ENCODE peak calls at places on chromosomes 2 and 18, in ten cellular contexts. Y is CD4-positive, alpha-beta memory T cell; Z is HepG2; T is tibial artery; I is Panc1; O is GM23248; V is lower lobe of right lung; L is psoas muscle; K is A549; G is PC-9. J is an unnamed sample.

GRCh38 chr2:177353084-177353483 is 39.5 kb upstream of the AGPS start:
- DNase-seq in L (no peak), V (no peak), O (peak; percentile 43), Y (no peak), K (no peak), T (no peak), G (no peak), I (no peak), Z (no peak), J (no peak)

GRCh38 chr2:48588745-48589144 is 28.9 kb upstream of the GTF2A1L start:
- DNase-seq in O (no peak), G (no peak), T (no peak), Y (no peak), Z (no peak), K (no peak), V (no peak), L (no peak), I (no peak), J (no peak)

GRCh38 chr2:85042330-85042729 is 71.4 kb downstream of the KCMF1 start:
- DNase-seq in G (no peak), T (no peak), K (no peak), Y (no peak), V (no peak), O (no peak), I (no peak), L (no peak), Z (no peak), J (no peak)

GRCh38 chr2:171810409-171810993 is 83.5 kb downstream of the SLC25A12 start:
- DNase-seq in G (no peak), O (no peak), Y (no peak), V (no peak), Z (no peak), T (no peak), K (no peak), L (no peak), I (no peak), J (no peak)

GRCh38 chr2:200302940-200303727 is 3.4 kb upstream of the SPATS2L start:
- DNase-seq in O (peak; percentile 80), L (no peak), Z (peak; percentile 100), T (no peak), G (peak; percentile 54), K (peak; percentile 76), Y (no peak), V (no peak), I (peak; percentile 96), J (peak; percentile 95)

GRCh38 chr2:119112230-119112629 is 46.3 kb downstream of the C1QL2 start:
- DNase-seq in L (no peak), V (no peak), T (no peak), Z (no peak), K (no peak), G (no peak), Y (no peak), I (no peak), O (no peak), J (no peak)

GRCh38 chr2:75055820-75056675 is 97.6 kb downstream of the POLE4 start:
- DNase-seq in L (no peak), K (no peak), O (peak; percentile 75), G (no peak), I (no peak), V (no peak), T (no peak), Z (no peak), Y (no peak), J (no peak)

GRCh38 chr2:198347349-198347748 is 543.0 kb downstream of the PLCL1 start:
- DNase-seq in V (no peak), I (no peak), L (no peak), G (no peak), O (peak; percentile 23), T (no peak), K (no peak), Y (no peak), Z (no peak), J (no peak)

GRCh38 chr2:127455566-127456493 is 37.6 kb downstream of the PROC start:
- DNase-seq in Z (peak; percentile 16), V (no peak), G (no peak), T (no peak), L (no peak), K (no peak), I (no peak), Y (peak; percentile 13), O (no peak), J (no peak)
- H3K27ac ChIP-seq in Z (peak overlapping the region; percentile 93), V (no peak overlapping the region), G (no peak overlapping the region), T (no peak overlapping the region), L (no peak overlapping the region), K (peak overlapping the region; percentile 57), I (no peak overlapping the region), Y (no peak overlapping the region), O (no peak overlapping the region), J (no peak overlapping the region)

GRCh38 chr2:20692081-20692480 is 25.1 kb downstream of the GDF7 start:
- DNase-seq in O (no peak), Z (no peak), T (no peak), Y (no peak), L (no peak), V (no peak), K (no peak), G (no peak), I (no peak), J (no peak)

GRCh38 chr2:20702563-20702962 is 35.6 kb downstream of the GDF7 start:
- DNase-seq in T (no peak), O (no peak), V (no peak), Z (no peak), G (no peak), I (no peak), Y (no peak), L (no peak), K (no peak), J (no peak)

GRCh38 chr2:20698916-20699613 is 32.1 kb downstream of the GDF7 start:
- DNase-seq in V (no peak), G (no peak), Y (no peak), T (no peak), O (no peak), K (no peak), L (no peak), I (no peak), Z (no peak), J (no peak)

GRCh38 chr2:20693317-20693716 is 26.4 kb downstream of the GDF7 start:
- DNase-seq in Y (no peak), K (no peak), I (no peak), O (no peak), V (no peak), G (no peak), T (no peak), Z (no peak), L (no peak), J (no peak)

DNA sequence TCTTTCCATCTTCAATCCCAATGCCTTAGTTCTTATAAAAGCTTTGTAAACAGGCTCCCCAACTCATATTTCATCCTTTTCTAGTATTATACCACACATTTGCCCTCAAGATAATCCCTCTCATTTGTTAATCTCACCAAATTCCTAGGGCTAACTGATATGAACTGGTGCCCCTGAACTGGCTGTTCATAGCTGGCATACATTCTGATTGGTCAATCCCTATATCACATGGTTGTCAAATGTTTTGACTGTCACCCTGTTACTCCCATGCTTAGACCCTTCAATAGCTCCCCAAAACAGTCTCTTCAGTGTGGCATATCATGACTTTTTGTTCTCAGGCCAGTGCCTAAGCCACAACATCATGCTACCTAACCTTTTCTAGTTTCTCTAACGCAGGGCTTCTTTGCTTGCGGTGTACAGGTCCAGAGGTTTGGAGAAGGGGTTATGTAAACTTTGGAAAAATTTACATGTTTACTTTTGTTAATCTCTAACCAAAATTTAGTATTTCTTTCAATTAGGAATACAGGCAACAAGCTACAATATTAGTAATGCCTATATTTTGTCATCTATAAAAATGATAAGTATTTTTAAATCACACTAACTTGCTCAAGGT is 30.5 kb downstream of the GDF7 start:
- DNase-seq in V (no peak), Y (no peak), K (no peak), Z (no peak), T (no peak), O (no peak), L (no peak), I (no peak), G (no peak), J (no peak)
- H3K27ac ChIP-seq in V (no peak overlapping the region), Y (no peak overlapping the region), K (no peak overlapping the region), Z (no peak overlapping the region), T (no peak overlapping the region), O (no peak overlapping the region), L (no peak overlapping the region), I (no peak overlapping the region), G (no peak overlapping the region), J (no peak overlapping the region)

GRCh38 chr18:62634471-62634870 is 80.9 kb upstream of the PHLPP1 start:
- DNase-seq in Z (no peak), K (no peak), G (no peak), V (no peak), I (no peak), O (peak; percentile 81), Y (no peak), L (no peak), T (no peak), J (no peak)
- H3K27ac ChIP-seq in Z (no peak overlapping the region), K (no peak overlapping the region), G (no peak overlapping the region), V (no peak overlapping the region), I (no peak overlapping the region), O (peak overlapping the region; percentile 29), Y (no peak overlapping the region), L (no peak overlapping the region), T (no peak overlapping the region), J (peak overlapping the region; percentile 42)

GRCh38 chr2:182885771-182886170 is 19.3 kb upstream of the FRZB start:
- DNase-seq in Z (no peak), I (no peak), Y (no peak), O (no peak), K (no peak), V (no peak), T (no peak), L (no peak), G (no peak), J (no peak)

GRCh38 chr2:182890305-182890704 is 23.9 kb upstream of the FRZB start:
- DNase-seq in Z (no peak), G (no peak), I (no peak), T (no peak), K (no peak), O (no peak), V (no peak), Y (no peak), L (no peak), J (no peak)

GRCh38 chr2:182890773-182891381 is 24.4 kb upstream of the FRZB start:
- DNase-seq in I (no peak), O (no peak), Z (peak; percentile 80), L (no peak), T (no peak), V (no peak), G (no peak), K (no peak), Y (no peak), J (no peak)

GRCh38 chr2:182887093-182887492 is 20.7 kb upstream of the FRZB start:
- DNase-seq in I (no peak), Z (no peak), Y (no peak), O (no peak), K (no peak), V (no peak), L (no peak), T (no peak), G (no peak), J (no peak)

DNA sequence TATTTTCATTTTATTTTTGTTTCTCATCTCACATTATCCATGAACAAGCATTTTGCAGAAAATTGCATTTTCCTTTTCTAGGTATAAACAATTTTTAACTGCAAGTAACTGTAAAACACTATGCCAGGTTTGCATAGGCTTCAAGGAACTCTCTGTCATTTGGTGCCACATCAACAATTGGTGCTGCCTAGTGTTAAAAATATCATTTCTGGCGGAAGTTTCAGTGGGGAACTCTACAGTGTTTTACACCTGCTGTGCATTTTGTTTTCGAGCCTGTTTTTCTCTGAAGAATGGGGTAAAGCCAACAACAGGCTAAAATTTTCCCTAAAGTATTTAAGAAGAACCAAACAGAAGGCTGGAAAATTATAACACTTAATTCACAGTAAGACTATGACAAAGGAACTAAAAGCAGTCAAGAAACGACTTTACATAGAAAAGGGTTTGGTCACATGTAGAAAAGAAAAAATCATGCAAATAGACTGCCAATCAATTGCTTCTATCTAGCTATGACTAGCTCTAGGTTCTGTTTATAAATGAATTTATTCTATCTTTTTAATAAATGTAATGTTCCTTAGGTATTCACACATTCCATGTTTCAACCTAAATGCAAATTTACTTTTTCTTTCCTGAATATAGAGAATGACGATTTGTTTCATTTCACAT is 21.4 kb upstream of the FRZB start:
- DNase-seq in V (no peak), O (no peak), K (no peak), Z (no peak), Y (no peak), T (no peak), G (no peak), L (no peak), I (no peak), J (no peak)
- H3K27ac ChIP-seq in V (no peak overlapping the region), O (no peak overlapping the region), K (no peak overlapping the region), Z (no peak overlapping the region), Y (no peak overlapping the region), T (no peak overlapping the region), G (no peak overlapping the region), L (no peak overlapping the region), I (no peak overlapping the region), J (no peak overlapping the region)